ENCODE peak calls at places on chromosomes 3 and 15, in seven cellular contexts. One of them, this sample, is unnamed.

GRCh38 chr15:91885714-91886265 is 32.3 kb downstream of the SLCO3A1 start:
- DNase-seq in MM.1S: no peak
- DNase-seq in OCI-LY7: peak; percentile 42
- DNase-seq in GM23338: peak; percentile 41
- DNase-seq in neural progenitor cell: peak; percentile 18
- DNase-seq in HCT116: no peak
- DNase-seq in PC-3: no peak
- DNase-seq in this sample: no peak

GRCh38 chr3:58577269-58577821 is at the start of gene FAM107A:
- DNase-seq in neural progenitor cell: peak; percentile 58
- DNase-seq in OCI-LY7: no peak
- DNase-seq in PC-3: peak; percentile 33
- DNase-seq in MM.1S: no peak
- DNase-seq in GM23338: peak; percentile 87
- DNase-seq in HCT116: no peak
- DNase-seq in this sample: peak; percentile 88

GRCh38 chr15:64842099-64842940 is 605 bp downstream of the PLEKHO2 start:
- DNase-seq in OCI-LY7: peak; percentile 44
- DNase-seq in HCT116: no peak
- DNase-seq in MM.1S: peak; percentile 16
- DNase-seq in GM23338: peak; percentile 37
- DNase-seq in neural progenitor cell: peak; percentile 42
- DNase-seq in PC-3: peak; percentile 7
- DNase-seq in this sample: peak; percentile 58

GRCh38 chr3:161413127-161413854 is 42.0 kb upstream of the SPTSSB start:
- DNase-seq in HCT116: no peak
- DNase-seq in neural progenitor cell: no peak
- DNase-seq in GM23338: no peak
- DNase-seq in PC-3: peak; percentile 89
- DNase-seq in OCI-LY7: no peak
- DNase-seq in MM.1S: peak; percentile 5
- DNase-seq in this sample: peak; percentile 74

GRCh38 chr3:38564631-38565338 is 68.6 kb downstream of the EXOG start:
- DNase-seq in neural progenitor cell: no peak
- DNase-seq in GM23338: no peak
- DNase-seq in PC-3: no peak
- DNase-seq in MM.1S: no peak
- DNase-seq in OCI-LY7: no peak
- DNase-seq in HCT116: no peak
- DNase-seq in this sample: no peak

GRCh38 chr3:63351159-63352007 is 73.3 kb downstream of the SYNPR start:
- DNase-seq in MM.1S: peak; percentile 66
- DNase-seq in HCT116: peak; percentile 47
- DNase-seq in PC-3: peak; percentile 77
- DNase-seq in neural progenitor cell: peak; percentile 71
- DNase-seq in OCI-LY7: peak; percentile 56
- DNase-seq in GM23338: peak; percentile 88
- DNase-seq in this sample: peak; percentile 80

GRCh38 chr15:36790891-36791290 is 211.5 kb downstream of the CDIN1 start:
- DNase-seq in PC-3: no peak
- DNase-seq in neural progenitor cell: no peak
- DNase-seq in OCI-LY7: no peak
- DNase-seq in MM.1S: no peak
- DNase-seq in GM23338: no peak
- DNase-seq in HCT116: no peak
- DNase-seq in this sample: no peak

GRCh38 chr15:98658831-98659699 is 10.7 kb downstream of the IGF1R start:
- DNase-seq in GM23338: peak; percentile 63
- DNase-seq in MM.1S: peak; percentile 64
- DNase-seq in PC-3: peak; percentile 74
- DNase-seq in OCI-LY7: peak; percentile 68
- DNase-seq in HCT116: peak; percentile 33
- DNase-seq in neural progenitor cell: peak; percentile 57
- DNase-seq in this sample: peak; percentile 74

GRCh38 chr3:4478226-4478625 is 11.2 kb upstream of the SUMF1 start:
- DNase-seq in MM.1S: no peak
- DNase-seq in GM23338: no peak
- DNase-seq in OCI-LY7: no peak
- DNase-seq in neural progenitor cell: no peak
- DNase-seq in PC-3: no peak
- DNase-seq in HCT116: no peak
- DNase-seq in this sample: no peak

GRCh38 chr3:48694610-48695051 is 8.9 kb upstream of the NCKIPSD start:
- DNase-seq in OCI-LY7: no peak
- DNase-seq in HCT116: peak; percentile 32
- DNase-seq in MM.1S: no peak
- DNase-seq in neural progenitor cell: no peak
- DNase-seq in PC-3: peak; percentile 51
- DNase-seq in GM23338: no peak
- DNase-seq in this sample: peak; percentile 97

GRCh38 chr15:51688863-51689262 is 7.6 kb downstream of the SCG3 start:
- DNase-seq in GM23338: peak; percentile 32
- DNase-seq in neural progenitor cell: no peak
- DNase-seq in PC-3: no peak
- DNase-seq in MM.1S: no peak
- DNase-seq in HCT116: no peak
- DNase-seq in OCI-LY7: no peak
- DNase-seq in this sample: peak; percentile 21

GRCh38 chr3:140170612-140171011 is 235.6 kb downstream of the CLSTN2 start:
- DNase-seq in GM23338: no peak
- DNase-seq in HCT116: no peak
- DNase-seq in PC-3: no peak
- DNase-seq in neural progenitor cell: no peak
- DNase-seq in MM.1S: peak; percentile 48
- DNase-seq in OCI-LY7: no peak
- DNase-seq in this sample: no peak

GRCh38 chr3:129606522-129607390 is at the start of gene PLXND1:
- DNase-seq in GM23338: peak; percentile 88
- DNase-seq in OCI-LY7: no peak
- DNase-seq in MM.1S: peak; percentile 38
- DNase-seq in HCT116: no peak
- DNase-seq in neural progenitor cell: peak; percentile 90
- DNase-seq in PC-3: peak; percentile 38
- DNase-seq in this sample: peak; percentile 80

GRCh38 chr3:36408146-36408545 is 27.8 kb downstream of the STAC start:
- DNase-seq in PC-3: no peak
- DNase-seq in GM23338: peak; percentile 40
- DNase-seq in OCI-LY7: peak; percentile 10
- DNase-seq in MM.1S: no peak
- DNase-seq in HCT116: no peak
- DNase-seq in neural progenitor cell: peak; percentile 27
- DNase-seq in this sample: no peak

GRCh38 chr15:30953731-30954378 is 37.6 kb downstream of the MTMR10 start:
- DNase-seq in PC-3: peak; percentile 91
- DNase-seq in OCI-LY7: no peak
- DNase-seq in MM.1S: no peak
- DNase-seq in HCT116: peak; percentile 71
- DNase-seq in GM23338: no peak
- DNase-seq in neural progenitor cell: no peak
- DNase-seq in this sample: peak; percentile 97

GRCh38 chr15:27222479-27222878 is 251.5 kb downstream of the GABRG3 start:
- DNase-seq in HCT116: no peak
- DNase-seq in OCI-LY7: no peak
- DNase-seq in MM.1S: no peak
- DNase-seq in GM23338: no peak
- DNase-seq in PC-3: peak; percentile 54
- DNase-seq in neural progenitor cell: no peak
- DNase-seq in this sample: peak; percentile 83

GRCh38 chr15:31304736-31305365 is 21.8 kb upstream of the KLF13 start:
- DNase-seq in GM23338: peak; percentile 37
- DNase-seq in MM.1S: no peak
- DNase-seq in neural progenitor cell: no peak
- DNase-seq in PC-3: no peak
- DNase-seq in HCT116: no peak
- DNase-seq in OCI-LY7: peak; percentile 60
- DNase-seq in this sample: peak; percentile 30

GRCh38 chr15:52784799-52785671 is 5.1 kb downstream of the ONECUT1 start:
- DNase-seq in MM.1S: no peak
- DNase-seq in PC-3: no peak
- DNase-seq in neural progenitor cell: peak; percentile 69
- DNase-seq in HCT116: no peak
- DNase-seq in OCI-LY7: no peak
- DNase-seq in GM23338: peak; percentile 46
- DNase-seq in this sample: no peak

GRCh38 chr15:48974865-48975264 is 11.1 kb upstream of the SHC4 start:
- DNase-seq in GM23338: peak; percentile 61
- DNase-seq in neural progenitor cell: peak; percentile 64
- DNase-seq in HCT116: peak; percentile 8
- DNase-seq in PC-3: no peak
- DNase-seq in OCI-LY7: no peak
- DNase-seq in MM.1S: no peak
- DNase-seq in this sample: no peak

GRCh38 chr3:105118905-105119304 is 247.8 kb upstream of the ALCAM start:
- DNase-seq in neural progenitor cell: no peak
- DNase-seq in MM.1S: no peak
- DNase-seq in HCT116: no peak
- DNase-seq in GM23338: no peak
- DNase-seq in PC-3: peak; percentile 97
- DNase-seq in OCI-LY7: no peak
- DNase-seq in this sample: peak; percentile 73

GRCh38 chr3:146308222-146308621 is 57.3 kb upstream of the PLSCR4 start:
- DNase-seq in OCI-LY7: no peak
- DNase-seq in neural progenitor cell: no peak
- DNase-seq in HCT116: no peak
- DNase-seq in GM23338: no peak
- DNase-seq in MM.1S: no peak
- DNase-seq in PC-3: peak; percentile 81
- DNase-seq in this sample: peak; percentile 92

GRCh38 chr3:143650827-143651226 is 197.4 kb downstream of the SLC9A9 start:
- DNase-seq in OCI-LY7: no peak
- DNase-seq in MM.1S: no peak
- DNase-seq in GM23338: no peak
- DNase-seq in PC-3: no peak
- DNase-seq in HCT116: no peak
- DNase-seq in neural progenitor cell: no peak
- DNase-seq in this sample: no peak

GRCh38 chr3:182388506-182388905 is 404.8 kb upstream of the ATP11B start:
- DNase-seq in GM23338: no peak
- DNase-seq in PC-3: peak; percentile 45
- DNase-seq in HCT116: no peak
- DNase-seq in MM.1S: no peak
- DNase-seq in neural progenitor cell: no peak
- DNase-seq in OCI-LY7: no peak
- DNase-seq in this sample: no peak

GRCh38 chr15:74402873-74403589 is 30.7 kb downstream of the SEMA7A start:
- DNase-seq in GM23338: no peak
- DNase-seq in OCI-LY7: peak; percentile 89
- DNase-seq in neural progenitor cell: no peak
- DNase-seq in MM.1S: peak; percentile 70
- DNase-seq in HCT116: no peak
- DNase-seq in PC-3: no peak
- DNase-seq in this sample: no peak

DNA sequence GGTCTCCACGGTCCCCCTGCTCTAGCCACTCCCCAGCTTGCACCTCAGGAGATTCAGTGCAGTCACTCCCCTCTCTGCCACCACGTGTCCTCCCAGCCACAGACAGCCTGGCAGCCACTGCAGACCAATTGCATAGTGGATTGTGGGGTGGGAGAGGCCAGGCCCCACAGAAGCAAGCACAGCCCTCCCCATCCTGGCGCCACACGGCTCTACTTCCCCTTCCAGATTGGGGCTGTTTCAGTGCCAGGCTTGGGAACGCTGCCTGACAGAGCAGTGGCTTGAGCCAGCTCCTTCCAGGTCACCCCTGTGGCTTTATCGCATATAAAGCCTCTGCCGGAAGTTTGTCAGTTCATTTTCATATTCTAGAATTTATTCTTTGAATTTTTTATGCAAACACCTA is 90.7 kb downstream of the TMEM266 start:
- DNase-seq in OCI-LY7: no peak
- DNase-seq in neural progenitor cell: no peak
- DNase-seq in HCT116: no peak
- DNase-seq in PC-3: no peak
- DNase-seq in MM.1S: no peak
- DNase-seq in GM23338: no peak
- DNase-seq in this sample: peak; percentile 28
- H2AFZ ChIP-seq in OCI-LY7: peak overlapping the region; percentile 97
- H2AFZ ChIP-seq in neural progenitor cell: no peak overlapping the region
- H2AFZ ChIP-seq in HCT116: no peak overlapping the region
- H2AFZ ChIP-seq in PC-3: peak overlapping the region; percentile 75
- H2AFZ ChIP-seq in MM.1S: peak overlapping the region; percentile 84
- H2AFZ ChIP-seq in GM23338: no peak overlapping the region
- H2AFZ ChIP-seq in this sample: peak overlapping the region; percentile 53

GRCh38 chr15:35455201-35455600 is 90.8 kb downstream of the DPH6 start:
- DNase-seq in GM23338: no peak
- DNase-seq in OCI-LY7: no peak
- DNase-seq in PC-3: no peak
- DNase-seq in MM.1S: no peak
- DNase-seq in neural progenitor cell: no peak
- DNase-seq in HCT116: no peak
- DNase-seq in this sample: peak; percentile 3
- TF ChIP-seq EZH2phosphoT487 in GM23338: no peak
- TF ChIP-seq EZH2phosphoT487 in OCI-LY7: no peak
- TF ChIP-seq EZH2phosphoT487 in PC-3: no peak
- TF ChIP-seq EZH2phosphoT487 in MM.1S: no peak
- TF ChIP-seq EZH2phosphoT487 in neural progenitor cell: no peak
- TF ChIP-seq EZH2phosphoT487 in HCT116: no peak
- TF ChIP-seq EZH2phosphoT487 in this sample: no peak

GRCh38 chr3:9224490-9224889 is 25.0 kb downstream of the SRGAP3 start:
- DNase-seq in OCI-LY7: no peak
- DNase-seq in MM.1S: no peak
- DNase-seq in neural progenitor cell: no peak
- DNase-seq in GM23338: no peak
- DNase-seq in PC-3: peak; percentile 52
- DNase-seq in HCT116: no peak
- DNase-seq in this sample: peak; percentile 36
- H2AFZ ChIP-seq in OCI-LY7: no peak overlapping the region
- H2AFZ ChIP-seq in MM.1S: no peak overlapping the region
- H2AFZ ChIP-seq in neural progenitor cell: no peak overlapping the region
- H2AFZ ChIP-seq in GM23338: no peak overlapping the region
- H2AFZ ChIP-seq in PC-3: no peak overlapping the region
- H2AFZ ChIP-seq in HCT116: no peak overlapping the region
- H2AFZ ChIP-seq in this sample: no peak overlapping the region

DNA sequence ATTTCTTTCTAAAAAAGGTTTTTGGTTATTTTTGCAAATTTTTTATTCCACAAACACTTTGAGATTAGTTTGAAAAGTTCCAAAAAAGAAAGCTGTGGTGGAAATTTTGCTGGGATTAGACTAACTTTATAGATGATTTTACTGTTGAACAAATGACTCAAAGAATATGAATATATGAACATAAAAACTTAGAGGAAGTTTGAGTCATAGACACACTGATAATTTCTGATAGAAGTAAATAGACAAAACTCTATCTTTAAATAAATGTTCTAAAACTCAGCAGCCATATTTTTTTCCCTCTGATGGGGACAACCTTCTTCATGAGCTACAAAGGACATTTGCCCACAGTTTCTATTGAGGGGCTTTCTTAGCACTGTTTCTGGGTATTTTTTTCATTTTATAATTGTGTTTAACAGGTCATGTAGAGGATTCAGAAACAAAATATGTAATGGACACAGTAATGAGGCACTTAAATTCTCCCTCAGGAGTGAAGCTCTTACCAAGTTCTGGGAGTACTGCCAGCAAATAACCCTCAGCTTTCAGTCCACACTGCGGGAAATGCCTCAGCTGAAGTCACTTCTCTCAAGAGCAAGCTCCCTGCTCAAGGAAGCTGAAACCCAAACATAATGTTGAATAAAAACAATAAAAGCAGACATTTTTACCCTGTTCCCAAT is 157.6 kb downstream of the NFKBIZ start:
- DNase-seq in PC-3: peak; percentile 95
- DNase-seq in GM23338: no peak
- DNase-seq in neural progenitor cell: no peak
- DNase-seq in MM.1S: no peak
- DNase-seq in OCI-LY7: no peak
- DNase-seq in HCT116: no peak
- DNase-seq in this sample: peak; percentile 95
- TF ChIP-seq EZH2phosphoT487 in PC-3: no peak
- TF ChIP-seq EZH2phosphoT487 in GM23338: no peak
- TF ChIP-seq EZH2phosphoT487 in neural progenitor cell: no peak
- TF ChIP-seq EZH2phosphoT487 in MM.1S: no peak
- TF ChIP-seq EZH2phosphoT487 in OCI-LY7: no peak
- TF ChIP-seq EZH2phosphoT487 in HCT116: no peak
- TF ChIP-seq EZH2phosphoT487 in this sample: no peak